ENCODE peak calls at places on chromosomes 13 and 19, in nine cellular contexts. G is GM23248, L is adrenal gland, R is esophagus squamous epithelium, M is colonic mucosa, E is fibroblast of the aortic adventitia, T is left ventricle myocardium inferior, O is dorsolateral prefrontal cortex, F is pancreas. S is an unnamed sample.

GRCh38 chr13:77465595-77466195 is 69.8 kb upstream of the SCEL start:
- DNase-seq in E (peak), R (no peak), F (no peak), T (no peak), G (no peak), M (no peak), O (no peak), L (no peak), S (no peak)

GRCh38 chr19:13099073-13099999 is 3.3 kb downstream of the LYL1 start:
- DNase-seq in L (no peak), M (peak), O (no peak), R (no peak), F (no peak), G (no peak), E (no peak), T (peak), S (peak)

GRCh38 chr13:110347535-110348308 is 40.6 kb downstream of the COL4A2 start:
- DNase-seq in M (no peak), E (peak), F (no peak), L (peak), O (no peak), G (peak), R (no peak), T (peak), S (peak)

GRCh38 chr13:60655268-60655667 is 258.2 kb downstream of the TDRD3 start:
- DNase-seq in E (no peak), G (no peak), F (no peak), M (no peak), L (no peak), R (no peak), O (no peak), T (no peak), S (no peak)

GRCh38 chr13:79469608-79470007 is 11.3 kb upstream of the NDFIP2 start:
- DNase-seq in O (no peak), T (no peak), L (no peak), F (no peak), G (no peak), R (no peak), E (no peak), M (no peak), S (no peak)

GRCh38 chr19:7751157-7751783 is 3.9 kb upstream of the CD209 start:
- DNase-seq in R (no peak), O (no peak), T (no peak), L (no peak), G (no peak), M (no peak), F (no peak), E (no peak), S (peak)

GRCh38 chr13:96629331-96629730 is 364.9 kb downstream of the OXGR1 start:
- DNase-seq in E (no peak), T (no peak), G (no peak), M (no peak), L (no peak), O (no peak), F (no peak), R (no peak), S (no peak)

GRCh38 chr19:46931197-46931596 is 70.4 kb downstream of the ARHGAP35 start:
- DNase-seq in L (no peak), E (no peak), G (no peak), T (no peak), F (no peak), M (no peak), R (no peak), O (no peak), S (no peak)

GRCh38 chr13:46543307-46543706 is 9.7 kb upstream of the LRCH1 start:
- DNase-seq in M (no peak), T (no peak), L (no peak), F (no peak), O (no peak), E (no peak), G (no peak), R (no peak), S (no peak)

GRCh38 chr13:100184095-100184494 is 95.2 kb downstream of the PCCA start:
- DNase-seq in L (no peak), T (no peak), M (no peak), G (no peak), R (no peak), E (no peak), F (no peak), O (no peak), S (no peak)

GRCh38 chr13:102028846-102029245 is 373.0 kb downstream of the FGF14 start:
- DNase-seq in G (no peak), R (no peak), E (no peak), F (no peak), L (no peak), T (no peak), M (no peak), O (no peak), S (no peak)

GRCh38 chr19:53626941-53627340 is 4.9 kb upstream of the DPRX start:
- DNase-seq in G (no peak), M (no peak), E (no peak), O (no peak), T (no peak), L (no peak), F (no peak), R (no peak), S (peak)

GRCh38 chr13:41511827-41512226 is 54.5 kb downstream of the RGCC start:
- DNase-seq in G (no peak), F (no peak), O (no peak), L (no peak), R (no peak), M (no peak), T (no peak), E (no peak), S (no peak)

GRCh38 chr19:48415395-48415794 is 21.9 kb downstream of the GRIN2D start:
- DNase-seq in M (peak), F (peak), R (no peak), O (no peak), G (peak), T (peak), E (peak), L (peak), S (peak)

GRCh38 chr19:50719566-50719965 is at the start of gene SHANK1:
- DNase-seq in L (no peak), M (no peak), F (no peak), O (no peak), R (no peak), T (no peak), G (peak), E (no peak), S (no peak)

GRCh38 chr19:50717891-50718254 is 1.7 kb downstream of the SHANK1 start:
- DNase-seq in M (no peak), F (no peak), E (no peak), R (no peak), L (no peak), G (no peak), T (no peak), O (no peak), S (no peak)

GRCh38 chr19:50718255-50719118 is 1.1 kb downstream of the SHANK1 start:
- DNase-seq in L (no peak), O (peak), T (no peak), E (no peak), R (no peak), G (peak), M (no peak), F (no peak), S (no peak)

GRCh38 chr19:50720181-50720920 is 749 bp upstream of the SHANK1 start:
- DNase-seq in M (no peak), R (no peak), L (no peak), E (no peak), O (no peak), G (peak), F (no peak), T (no peak), S (no peak)

DNA sequence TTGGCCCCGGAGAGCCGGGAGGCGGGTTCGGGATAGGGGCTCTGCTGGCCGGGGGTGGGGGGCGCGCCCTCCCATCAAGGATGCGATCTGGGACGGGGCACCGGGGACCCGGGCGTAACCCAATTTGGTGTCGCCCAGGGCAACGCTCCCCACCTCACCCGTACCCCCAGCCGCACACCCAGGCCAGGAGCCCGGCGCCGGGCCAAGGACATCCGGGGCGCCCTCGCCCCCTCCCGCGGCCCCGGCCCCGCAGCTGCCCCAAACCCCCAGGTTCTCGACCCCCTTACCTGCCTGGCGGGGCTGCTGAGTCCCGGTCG is 525 bp downstream of the SHANK1 start:
- DNase-seq in L (no peak), R (no peak), O (no peak), E (no peak), T (no peak), M (no peak), G (no peak), F (no peak), S (no peak)
- H3K4me3 ChIP-seq in L (no peak), R (peak), O (peak), E (peak), T (peak), M (no peak), G (peak), F (no peak), S (peak)

GRCh38 chr19:55085923-55086715 is 10.4 kb downstream of the EPS8L1 start:
- DNase-seq in L (no peak), E (no peak), R (no peak), T (no peak), F (no peak), G (peak), O (no peak), M (no peak), S (no peak)
- H3K4me3 ChIP-seq in L (no peak), E (peak), R (peak), T (peak), F (no peak), G (peak), O (peak), M (peak), S (peak)

GRCh38 chr19:42505066-42505465 is 23.2 kb downstream of the CEACAM1 start:
- DNase-seq in F (no peak), G (no peak), T (no peak), R (no peak), E (no peak), L (no peak), O (no peak), M (no peak), S (no peak)
- H3K4me3 ChIP-seq in F (no peak), G (no peak), T (no peak), R (no peak), E (no peak), L (no peak), O (no peak), M (no peak), S (no peak)

DNA sequence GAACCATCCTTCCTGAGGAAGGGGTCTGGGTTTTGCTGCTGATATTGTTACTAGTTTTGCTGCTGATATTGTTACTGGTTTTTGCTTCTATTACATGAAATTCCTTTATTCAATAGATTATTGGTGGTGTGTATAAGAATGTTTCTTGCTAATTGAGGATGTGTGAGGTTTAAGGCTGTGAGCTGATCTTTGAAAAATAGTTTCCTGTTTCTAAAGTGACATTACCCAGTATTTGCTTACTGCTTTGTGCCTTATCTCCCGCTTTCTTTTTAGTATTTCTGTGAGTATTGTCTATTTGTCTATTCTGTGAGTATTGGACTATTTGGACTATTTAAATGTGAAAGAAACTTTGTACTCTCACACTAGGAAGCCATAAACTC is 38.2 kb upstream of the C1QTNF9 start:
- DNase-seq in F (no peak), O (no peak), L (no peak), G (no peak), E (no peak), T (no peak), M (no peak), R (no peak), S (no peak)
- H3K4me3 ChIP-seq in F (no peak), O (peak), L (peak), G (peak), E (peak), T (peak), M (peak), R (peak), S (peak)

GRCh38 chr13:51729853-51730553 is 74.0 kb downstream of the DHRS12 start:
- DNase-seq in T (no peak), R (no peak), G (peak), E (peak), F (no peak), O (no peak), L (peak), M (no peak), S (peak)

GRCh38 chr13:51726446-51727185 is 77.3 kb downstream of the DHRS12 start:
- DNase-seq in E (peak), R (no peak), L (no peak), F (no peak), M (no peak), T (no peak), O (no peak), G (peak), S (peak)

GRCh38 chr13:51728972-51729371 is 75.0 kb downstream of the DHRS12 start:
- DNase-seq in E (peak), F (no peak), T (no peak), O (no peak), G (peak), R (no peak), M (no peak), L (no peak), S (peak)

GRCh38 chr13:51728275-51728673 is 75.7 kb downstream of the DHRS12 start:
- DNase-seq in G (no peak), R (no peak), O (no peak), L (no peak), F (no peak), M (no peak), E (no peak), T (no peak), S (no peak)

DNA sequence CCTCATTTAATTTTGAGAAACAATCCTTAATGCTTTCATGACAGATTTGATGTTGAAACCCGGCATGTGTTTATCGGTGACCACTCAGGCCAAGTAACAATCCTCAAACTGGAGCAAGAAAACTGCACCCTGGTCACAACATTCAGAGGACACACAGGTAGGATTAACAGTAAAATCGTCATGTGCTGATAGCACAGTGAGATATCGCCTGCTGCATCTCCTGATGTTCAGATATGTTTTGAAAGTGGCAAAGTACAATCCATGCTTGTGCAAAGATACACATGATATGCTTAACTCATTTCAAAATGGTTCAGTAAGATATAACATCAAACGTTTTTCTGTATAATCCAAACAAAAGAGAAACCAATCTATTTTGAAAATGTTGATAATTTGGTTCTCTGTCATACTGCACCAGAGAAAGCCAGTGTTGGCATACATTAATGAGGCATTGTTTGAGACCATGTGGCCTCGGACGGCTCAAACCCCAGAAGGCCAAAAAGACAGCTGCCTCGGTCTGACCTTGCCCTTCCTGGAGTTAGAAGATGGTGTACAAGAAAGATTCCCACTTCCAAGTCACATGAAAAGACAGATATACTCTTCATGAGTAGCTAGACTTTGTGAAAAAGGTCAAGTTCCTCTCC is 76.2 kb downstream of the DHRS12 start:
- DNase-seq in T (no peak), R (no peak), G (no peak), M (no peak), O (peak), E (no peak), L (no peak), F (no peak), S (no peak)
- H3K4me3 ChIP-seq in T (no peak), R (no peak), G (no peak), M (no peak), O (no peak), E (no peak), L (no peak), F (no peak), S (no peak)

DNA sequence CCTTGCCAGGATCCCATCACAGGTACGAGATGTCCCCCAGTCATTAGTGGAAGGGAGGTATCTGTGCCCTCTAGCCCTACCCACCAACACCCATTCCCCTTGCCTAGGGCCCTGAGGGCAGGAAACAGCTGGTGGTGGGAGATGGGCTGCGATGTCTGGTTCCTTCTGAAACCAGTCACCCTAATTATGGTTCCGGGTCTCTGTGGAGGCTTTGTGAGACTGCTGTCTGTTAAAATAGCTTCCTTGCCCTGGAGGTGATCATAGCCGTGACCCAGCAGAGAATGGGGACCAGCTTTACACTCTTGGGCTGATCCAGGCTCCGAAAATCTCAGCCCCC is 5.5 kb downstream of the ALDH16A1 start:
- DNase-seq in E (no peak), F (no peak), M (no peak), O (no peak), T (no peak), R (no peak), L (no peak), G (no peak), S (no peak)
- H3K4me3 ChIP-seq in E (no peak), F (no peak), M (no peak), O (no peak), T (no peak), R (no peak), L (no peak), G (no peak), S (no peak)

S was measured in fibroblast of villous mesenchyme.